ENCODE peak calls at places on chromosome 1, in six cellular contexts. L is activated CD8-positive, alpha-beta memory T cell treated with anti-CD3 and anti-CD28 coated beads, Interleukin-2, amount 50 U/mL, for 4 hours; C is iPS-NIHi11; X is substantia nigra; I is CD4-positive, alpha-beta T cell; M is thyroid gland. W is an unnamed sample.

GRCh38 chr1:167722152-167722869 is 529 bp downstream of the MPZL1 start:
- DNase-seq in L (peak), C (peak), X (no peak), I (no peak), M (peak), W (no peak)

GRCh38 chr1:203271018-203271743 is 34.1 kb upstream of the BTG2 start:
- DNase-seq in L (peak), C (peak), X (no peak), I (peak), M (peak), W (no peak)

GRCh38 chr1:222243902-222244301 is 304.0 kb downstream of the HHIPL2 start:
- DNase-seq in L (no peak), C (no peak), X (no peak), I (no peak), M (no peak), W (no peak)

GRCh38 chr1:2316451-2316940 is 74.9 kb downstream of the MORN1 start:
- DNase-seq in L (no peak), C (no peak), X (no peak), I (no peak), M (peak), W (no peak)

GRCh38 chr1:111907321-111907720 is 82.1 kb downstream of the KCND3 start:
- DNase-seq in L (no peak), C (no peak), X (no peak), I (no peak), M (no peak), W (no peak)

GRCh38 chr1:207825719-207826556 is 74.1 kb downstream of the CD46 start:
- DNase-seq in L (peak), C (no peak), X (no peak), I (peak), M (peak), W (peak)

GRCh38 chr1:12244078-12244477 is 14.2 kb downstream of the VPS13D start:
- DNase-seq in L (no peak), C (peak), X (no peak), I (no peak), M (no peak), W (peak)

GRCh38 chr1:78005755-78006154 is 1.0 kb downstream of the DNAJB4 start:
- DNase-seq in L (no peak), C (no peak), X (no peak), I (no peak), M (peak), W (peak)